ENCODE peak calls at places on chromosomes 16 and 17, in four cellular contexts. One of them, this sample, is unnamed.

GRCh38 chr17:77462101-77462500 is 321.3 kb downstream of the SEC14L1 start:
- DNase-seq in activated CD8-positive, alpha-beta memory T cell treated with anti-CD3 and anti-CD28 coated beads for 48 hours: no peak
- DNase-seq in AG09309: no peak
- DNase-seq in RPMI7951: no peak
- DNase-seq in this sample: no peak

GRCh38 chr16:28092721-28093382 is 29.3 kb upstream of the GSG1L start:
- DNase-seq in RPMI7951: peak
- DNase-seq in AG09309: no peak
- DNase-seq in activated CD8-positive, alpha-beta memory T cell treated with anti-CD3 and anti-CD28 coated beads for 48 hours: no peak
- DNase-seq in this sample: peak

GRCh38 chr16:12412890-12413289 is 390.8 kb downstream of the CPPED1 start:
- DNase-seq in RPMI7951: no peak
- DNase-seq in AG09309: no peak
- DNase-seq in activated CD8-positive, alpha-beta memory T cell treated with anti-CD3 and anti-CD28 coated beads for 48 hours: no peak
- DNase-seq in this sample: no peak

GRCh38 chr16:88320947-88321634 is 61.7 kb upstream of the ZNF469 start:
- DNase-seq in AG09309: no peak
- DNase-seq in RPMI7951: no peak
- DNase-seq in activated CD8-positive, alpha-beta memory T cell treated with anti-CD3 and anti-CD28 coated beads for 48 hours: no peak
- DNase-seq in this sample: no peak

GRCh38 chr17:82670661-82671060 is 22.4 kb upstream of the WDR45B start:
- DNase-seq in RPMI7951: no peak
- DNase-seq in AG09309: no peak
- DNase-seq in activated CD8-positive, alpha-beta memory T cell treated with anti-CD3 and anti-CD28 coated beads for 48 hours: no peak
- DNase-seq in this sample: peak

GRCh38 chr17:70172921-70173320 is 3.6 kb downstream of the KCNJ2 start:
- DNase-seq in activated CD8-positive, alpha-beta memory T cell treated with anti-CD3 and anti-CD28 coated beads for 48 hours: no peak
- DNase-seq in AG09309: no peak
- DNase-seq in RPMI7951: no peak
- DNase-seq in this sample: no peak

GRCh38 chr16:89332248-89333245 is 115.0 kb downstream of the ZNF778 start:
- DNase-seq in RPMI7951: no peak
- DNase-seq in activated CD8-positive, alpha-beta memory T cell treated with anti-CD3 and anti-CD28 coated beads for 48 hours: no peak
- DNase-seq in AG09309: no peak
- DNase-seq in this sample: no peak

GRCh38 chr16:81127051-81127450 is 30.9 kb upstream of the GCSH start:
- DNase-seq in activated CD8-positive, alpha-beta memory T cell treated with anti-CD3 and anti-CD28 coated beads for 48 hours: no peak
- DNase-seq in RPMI7951: peak
- DNase-seq in AG09309: peak
- DNase-seq in this sample: no peak

GRCh38 chr17:4708436-4708835 is 2.0 kb upstream of the ARRB2 start:
- DNase-seq in activated CD8-positive, alpha-beta memory T cell treated with anti-CD3 and anti-CD28 coated beads for 48 hours: no peak
- DNase-seq in RPMI7951: peak
- DNase-seq in AG09309: no peak
- DNase-seq in this sample: no peak

GRCh38 chr16:11456741-11457140 is 111.5 kb downstream of the RMI2 start:
- DNase-seq in RPMI7951: no peak
- DNase-seq in activated CD8-positive, alpha-beta memory T cell treated with anti-CD3 and anti-CD28 coated beads for 48 hours: no peak
- DNase-seq in AG09309: no peak
- DNase-seq in this sample: no peak

GRCh38 chr16:79758615-79759346 is 158.2 kb upstream of the MAF start:
- DNase-seq in AG09309: no peak
- DNase-seq in activated CD8-positive, alpha-beta memory T cell treated with anti-CD3 and anti-CD28 coated beads for 48 hours: no peak
- DNase-seq in RPMI7951: no peak
- DNase-seq in this sample: no peak

GRCh38 chr16:1093284-1094123 is 2.5 kb downstream of the C1QTNF8 start:
- DNase-seq in activated CD8-positive, alpha-beta memory T cell treated with anti-CD3 and anti-CD28 coated beads for 48 hours: no peak
- DNase-seq in RPMI7951: peak
- DNase-seq in AG09309: no peak
- DNase-seq in this sample: no peak

GRCh38 chr17:33284022-33284421 is 9.1 kb downstream of the ASIC2 start:
- DNase-seq in activated CD8-positive, alpha-beta memory T cell treated with anti-CD3 and anti-CD28 coated beads for 48 hours: no peak
- DNase-seq in AG09309: no peak
- DNase-seq in RPMI7951: peak
- DNase-seq in this sample: no peak

GRCh38 chr17:75159196-75160031 is 5.1 kb upstream of the JPT1 start:
- DNase-seq in RPMI7951: peak
- DNase-seq in activated CD8-positive, alpha-beta memory T cell treated with anti-CD3 and anti-CD28 coated beads for 48 hours: no peak
- DNase-seq in AG09309: no peak
- DNase-seq in this sample: peak

GRCh38 chr17:60699090-60699489 is 21.4 kb downstream of the BCAS3 start:
- DNase-seq in activated CD8-positive, alpha-beta memory T cell treated with anti-CD3 and anti-CD28 coated beads for 48 hours: no peak
- DNase-seq in RPMI7951: no peak
- DNase-seq in AG09309: no peak
- DNase-seq in this sample: no peak

GRCh38 chr17:63997341-63998048 is 656 bp upstream of the PRR29 start:
- DNase-seq in RPMI7951: no peak
- DNase-seq in AG09309: no peak
- DNase-seq in activated CD8-positive, alpha-beta memory T cell treated with anti-CD3 and anti-CD28 coated beads for 48 hours: no peak
- DNase-seq in this sample: peak

GRCh38 chr17:77478899-77479298 is 338.1 kb downstream of the SEC14L1 start:
- DNase-seq in RPMI7951: no peak
- DNase-seq in AG09309: no peak
- DNase-seq in activated CD8-positive, alpha-beta memory T cell treated with anti-CD3 and anti-CD28 coated beads for 48 hours: no peak
- DNase-seq in this sample: no peak

GRCh38 chr16:62036101-62036806 is at the start of gene CDH8:
- DNase-seq in RPMI7951: no peak
- DNase-seq in AG09309: no peak
- DNase-seq in activated CD8-positive, alpha-beta memory T cell treated with anti-CD3 and anti-CD28 coated beads for 48 hours: no peak
- DNase-seq in this sample: no peak

GRCh38 chr16:30557397-30557949 is 701 bp downstream of the ZNF764 start:
- DNase-seq in AG09309: no peak
- DNase-seq in RPMI7951: no peak
- DNase-seq in activated CD8-positive, alpha-beta memory T cell treated with anti-CD3 and anti-CD28 coated beads for 48 hours: no peak
- DNase-seq in this sample: no peak

GRCh38 chr17:49694847-49695697 is 12.7 kb downstream of the SLC35B1 start:
- DNase-seq in AG09309: no peak
- DNase-seq in activated CD8-positive, alpha-beta memory T cell treated with anti-CD3 and anti-CD28 coated beads for 48 hours: peak
- DNase-seq in RPMI7951: peak
- DNase-seq in this sample: peak

GRCh38 chr16:84281077-84281476 is 13.6 kb upstream of the WFDC1 start:
- DNase-seq in RPMI7951: peak
- DNase-seq in AG09309: no peak
- DNase-seq in activated CD8-positive, alpha-beta memory T cell treated with anti-CD3 and anti-CD28 coated beads for 48 hours: no peak
- DNase-seq in this sample: no peak

GRCh38 chr17:66406701-66407644 is 104.6 kb downstream of the PRKCA start:
- DNase-seq in RPMI7951: no peak
- DNase-seq in activated CD8-positive, alpha-beta memory T cell treated with anti-CD3 and anti-CD28 coated beads for 48 hours: no peak
- DNase-seq in AG09309: no peak
- DNase-seq in this sample: no peak

GRCh38 chr17:50934161-50934560 is 68.0 kb upstream of the TOB1 start:
- DNase-seq in RPMI7951: no peak
- DNase-seq in activated CD8-positive, alpha-beta memory T cell treated with anti-CD3 and anti-CD28 coated beads for 48 hours: no peak
- DNase-seq in AG09309: no peak
- DNase-seq in this sample: no peak

GRCh38 chr17:80292557-80292956 is 31.9 kb downstream of the RNF213 start:
- DNase-seq in activated CD8-positive, alpha-beta memory T cell treated with anti-CD3 and anti-CD28 coated beads for 48 hours: no peak
- DNase-seq in RPMI7951: no peak
- DNase-seq in AG09309: no peak
- DNase-seq in this sample: peak

GRCh38 chr16:74607310-74607966 is 524 bp upstream of the GLG1 start:
- DNase-seq in activated CD8-positive, alpha-beta memory T cell treated with anti-CD3 and anti-CD28 coated beads for 48 hours: no peak
- DNase-seq in RPMI7951: no peak
- DNase-seq in AG09309: no peak
- DNase-seq in this sample: no peak

This sample was measured in chondrocyte.